ENCODE peak calls at places on chromosomes 6 and 20, in six cellular contexts. A, M, Y, J, U and O are unnamed samples.

GRCh38 chr6:145092554-145092953 is 642.8 kb downstream of the EPM2A start:
- DNase-seq in A (no peak), U (no peak), J (no peak), Y (no peak), M (no peak), O (no peak)

GRCh38 chr20:50546729-50547314 is 36.6 kb downstream of the PTPN1 start:
- DNase-seq in Y (no peak), M (no peak), A (no peak), J (no peak), U (no peak), O (no peak)

GRCh38 chr20:59958626-59959025 is 403 bp downstream of the CDH26 start:
- DNase-seq in J (no peak), A (no peak), U (no peak), M (no peak), Y (no peak), O (no peak)

GRCh38 chr6:31888281-31889258 is 8.9 kb downstream of the EHMT2 start:
- DNase-seq in U (no peak), J (no peak), M (no peak), A (no peak), Y (peak), O (no peak)

GRCh38 chr20:59587570-59587969 is 16.8 kb upstream of the PHACTR3 start:
- DNase-seq in J (peak), M (no peak), U (no peak), A (no peak), Y (no peak), O (no peak)

GRCh38 chr6:168864541-168865495 is 388.8 kb downstream of the THBS2 start:
- DNase-seq in A (no peak), J (no peak), U (no peak), Y (no peak), M (peak), O (no peak)

GRCh38 chr6:50143011-50143719 is 93.4 kb upstream of the DEFB112 start:
- DNase-seq in Y (no peak), M (no peak), U (no peak), J (no peak), A (no peak), O (no peak)

GRCh38 chr20:15081301-15081700 is 743.9 kb upstream of the FLRT3 start:
- DNase-seq in J (no peak), M (no peak), A (no peak), U (no peak), Y (no peak), O (no peak)

GRCh38 chr20:19868383-19868782 is 110.3 kb downstream of the RIN2 start:
- DNase-seq in J (no peak), M (peak), A (no peak), Y (no peak), U (no peak), O (no peak)

GRCh38 chr6:73353636-73354388 is at the start of gene DPPA5:
- DNase-seq in M (peak), A (no peak), J (no peak), U (no peak), Y (no peak), O (no peak)

GRCh38 chr6:34982424-34982852 is 93.4 kb downstream of the ANKS1A start:
- DNase-seq in A (peak), U (no peak), Y (no peak), M (no peak), J (peak), O (no peak)

GRCh38 chr20:63009044-63009961 is 2.5 kb upstream of the BHLHE23 start:
- DNase-seq in M (peak), Y (peak), A (peak), J (peak), U (no peak), O (peak)

GRCh38 chr20:38536310-38536709 is 44.7 kb upstream of the ADIG start:
- DNase-seq in Y (no peak), M (no peak), U (no peak), J (no peak), A (peak), O (no peak)

GRCh38 chr6:159608961-159609673 is 83.9 kb downstream of the SOD2 start:
- DNase-seq in U (no peak), Y (no peak), A (peak), M (no peak), J (no peak), O (no peak)

GRCh38 chr6:41780623-41781301 is at the start of gene PRICKLE4:
- DNase-seq in U (no peak), Y (peak), M (peak), J (peak), A (no peak), O (no peak)

GRCh38 chr6:159249150-159249549 is 80.0 kb downstream of the FNDC1 start:
- DNase-seq in J (no peak), M (no peak), A (peak), U (no peak), Y (no peak), O (no peak)

GRCh38 chr20:16821211-16822089 is 73.3 kb downstream of the OTOR start:
- DNase-seq in J (no peak), M (no peak), Y (peak), A (peak), U (no peak), O (no peak)

GRCh38 chr6:55185144-55185543 is 10.8 kb downstream of the HCRTR2 start:
- DNase-seq in Y (no peak), U (no peak), A (no peak), J (no peak), M (no peak), O (no peak)

GRCh38 chr6:18405477-18406293 is 18.5 kb downstream of the RNF144B start:
- DNase-seq in M (no peak), A (peak), J (no peak), U (no peak), Y (no peak), O (no peak)

GRCh38 chr6:33904050-33904827 is 100.4 kb upstream of the MLN start:
- DNase-seq in J (peak), Y (peak), M (no peak), U (no peak), A (no peak), O (no peak)

GRCh38 chr6:83062225-83062624 is 3.4 kb downstream of the UBE3D start:
- DNase-seq in M (no peak), A (peak), Y (no peak), U (no peak), J (no peak), O (no peak)

GRCh38 chr6:70686548-70687133 is 19.0 kb downstream of the SMAP1 start:
- DNase-seq in M (no peak), J (no peak), U (no peak), A (peak), Y (peak), O (no peak)

GRCh38 chr6:33966536-33966935 is 162.7 kb upstream of the MLN start:
- DNase-seq in A (no peak), M (peak), Y (no peak), J (no peak), U (no peak), O (no peak)

GRCh38 chr6:10347561-10348327 is 67.1 kb downstream of the TFAP2A start:
- DNase-seq in J (no peak), Y (no peak), A (no peak), U (no peak), M (no peak), O (no peak)

GRCh38 chr6:144820270-144820669 is 535.1 kb downstream of the UTRN start:
- DNase-seq in M (no peak), U (no peak), A (no peak), Y (no peak), J (no peak), O (no peak)

GRCh38 chr6:106098383-106099234 is 12.5 kb downstream of the PRDM1 start:
- DNase-seq in M (no peak), Y (no peak), J (no peak), A (peak), U (no peak), O (no peak)

GRCh38 chr20:49395183-49395582 is 87.3 kb downstream of the KCNB1 start:
- DNase-seq in J (no peak), U (peak), A (peak), Y (no peak), M (peak), O (no peak)

GRCh38 chr6:82818727-82819126 is 246.9 kb downstream of the UBE3D start:
- DNase-seq in J (no peak), A (peak), Y (no peak), U (no peak), M (no peak), O (no peak)

GRCh38 chr6:129381885-129382284 is 328.1 kb downstream of the ARHGAP18 start:
- DNase-seq in J (no peak), A (no peak), U (no peak), Y (no peak), M (no peak), O (no peak)

GRCh38 chr6:129390900-129391299 is 319.1 kb downstream of the ARHGAP18 start:
- DNase-seq in J (no peak), M (no peak), U (no peak), A (no peak), Y (peak), O (no peak)

DNA sequence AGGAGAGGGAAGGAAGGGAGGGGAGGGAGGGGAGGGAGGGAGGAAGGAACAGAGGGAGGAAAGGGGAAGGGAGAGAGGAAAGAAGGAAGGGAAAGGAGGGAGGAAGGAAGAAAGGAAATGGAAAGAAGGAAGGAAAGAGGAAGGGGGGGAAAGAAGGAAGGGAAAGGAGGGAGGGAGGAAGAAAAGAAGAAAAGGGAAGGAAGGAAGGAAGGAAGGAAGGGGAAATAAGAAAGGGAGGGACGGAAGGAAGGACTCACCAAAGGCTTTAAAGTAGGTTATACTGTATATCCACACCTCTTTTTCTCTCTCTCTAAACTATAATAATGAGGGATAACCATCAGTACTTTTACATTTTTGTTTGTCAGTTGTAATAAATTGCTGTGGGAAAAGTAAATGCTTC is 324.9 kb downstream of the ARHGAP18 start:
- DNase-seq in U (no peak), Y (no peak), M (no peak), J (no peak), A (no peak), O (no peak)
- TF ChIP-seq CTCF in U (no peak), Y (no peak), M (no peak), J (no peak), A (no peak), O (no peak)

GRCh38 chr6:5125152-5126006 is 40.2 kb downstream of the PPP1R3G start:
- DNase-seq in Y (no peak), A (peak), U (no peak), M (peak), J (peak), O (no peak)
- TF ChIP-seq CTCF in Y (no peak), A (no peak), U (no peak), M (no peak), J (no peak), O (no peak)

DNA sequence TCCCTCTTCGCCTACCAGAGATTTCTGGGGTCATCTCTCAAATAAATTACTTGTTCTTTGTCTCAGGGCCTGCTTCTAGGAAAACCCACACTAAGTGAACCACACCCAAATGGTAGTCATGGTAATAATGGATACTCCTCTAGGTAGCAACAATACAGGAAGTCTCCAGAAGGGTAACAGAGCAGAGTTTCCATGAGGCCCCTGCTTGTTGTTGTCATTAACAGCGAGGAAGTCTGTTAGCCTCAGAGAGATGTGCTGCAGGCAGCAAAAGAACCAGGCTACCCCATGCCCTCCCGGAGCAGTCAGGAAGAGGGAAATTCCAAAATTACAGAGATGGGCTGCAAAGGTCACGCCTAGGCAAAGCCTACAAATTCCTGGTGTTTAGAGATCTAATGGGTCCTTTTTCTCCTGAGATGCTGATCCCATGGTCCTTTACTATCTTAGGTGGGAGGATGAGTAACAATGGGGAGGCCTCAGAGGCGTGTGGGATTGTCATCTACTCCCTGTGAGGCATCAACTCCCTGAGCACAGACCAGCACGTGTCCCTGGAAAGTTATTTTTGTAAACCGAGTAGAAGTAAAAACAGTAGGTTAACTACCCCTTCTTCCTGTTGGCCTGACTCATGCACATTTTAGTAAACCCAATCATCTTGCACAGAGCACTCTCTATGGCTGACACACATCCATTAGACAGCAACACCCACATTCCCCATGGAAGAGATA is 10.1 kb downstream of the ISM1 start:
- DNase-seq in U (no peak), Y (no peak), A (peak), J (no peak), M (no peak), O (no peak)
- TF ChIP-seq CTCF in U (no peak), Y (no peak), A (no peak), J (no peak), M (no peak), O (no peak)

GRCh38 chr6:786946-787763 is 94.2 kb upstream of the EXOC2 start:
- DNase-seq in A (peak), U (no peak), M (no peak), J (no peak), Y (peak), O (no peak)
- TF ChIP-seq CTCF in A (peak), U (no peak), M (no peak), J (peak), Y (peak), O (no peak)

GRCh38 chr6:163707385-163708355 is 293.2 kb downstream of the QKI start:
- DNase-seq in U (no peak), M (peak), J (no peak), A (peak), Y (no peak), O (no peak)
- TF ChIP-seq CTCF in U (no peak), M (no peak), J (no peak), A (no peak), Y (no peak), O (no peak)

GRCh38 chr6:16338577-16339262 is 100.3 kb downstream of the GMPR start:
- DNase-seq in J (no peak), Y (peak), M (peak), A (peak), U (peak), O (peak)
- TF ChIP-seq CTCF in J (no peak), Y (peak), M (no peak), A (peak), U (peak), O (no peak)

GRCh38 chr20:51565298-51565697 is 22.8 kb upstream of the NFATC2 start:
- DNase-seq in J (no peak), A (no peak), Y (no peak), U (no peak), M (no peak), O (no peak)

GRCh38 chr20:51562334-51563140 is 20.0 kb upstream of the NFATC2 start:
- DNase-seq in M (peak), J (peak), A (peak), Y (peak), U (peak), O (peak)

GRCh38 chr20:51563141-51563596 is 20.6 kb upstream of the NFATC2 start:
- DNase-seq in A (no peak), Y (no peak), U (no peak), M (no peak), J (no peak), O (no peak)

GRCh38 chr20:51562027-51562333 is 19.5 kb upstream of the NFATC2 start:
- DNase-seq in U (no peak), A (no peak), M (no peak), J (no peak), Y (no peak), O (no peak)

GRCh38 chr20:51563597-51564332 is 21.2 kb upstream of the NFATC2 start:
- DNase-seq in U (peak), Y (peak), A (peak), M (peak), J (no peak), O (peak)
- TF ChIP-seq CTCF in U (no peak), Y (no peak), A (peak), M (no peak), J (no peak), O (no peak)